ENCODE peak calls at places on chromosomes 12 and 14, in six cellular contexts. Z is hepatocyte, K is testis, F is neuronal stem cell, Y is left ventricle myocardium inferior, I is upper lobe of right lung. E is an unnamed sample. For H3K27me3, the result is how much of the 10 kb centered on the place peaks cover.

GRCh38 chr14:74838141-74838540 is 37.8 kb downstream of the PROX2 start:
- DNase-seq in Z (no peak), K (no peak), F (no peak), Y (no peak), I (no peak), E (peak)

GRCh38 chr12:94175763-94176660 is 27.6 kb downstream of the PLXNC1 start:
- DNase-seq in Z (no peak), K (no peak), F (no peak), Y (no peak), I (no peak), E (no peak)

GRCh38 chr14:61533513-61534255 is 161.6 kb upstream of the HIF1A start:
- DNase-seq in Z (no peak), K (no peak), F (no peak), Y (no peak), I (no peak), E (no peak)

GRCh38 chr12:93125126-93125525 is 196.0 kb upstream of the EEA1 start:
- DNase-seq in Z (no peak), K (no peak), F (no peak), Y (no peak), I (no peak), E (no peak)

GRCh38 chr12:102966200-102966941 is 8.9 kb downstream of the ASCL1 start:
- DNase-seq in Z (no peak), K (no peak), F (no peak), Y (no peak), I (no peak), E (no peak)

GRCh38 chr14:106327234-106327633 is 800.9 kb downstream of the TMEM121 start:
- DNase-seq in Z (no peak), K (no peak), F (no peak), Y (no peak), I (no peak), E (no peak)

GRCh38 chr14:35932659-35933159 is 106.6 kb downstream of the BRMS1L start:
- DNase-seq in Z (no peak), K (no peak), F (no peak), Y (no peak), I (no peak), E (peak)

GRCh38 chr14:96626916-96627315 is 124.7 kb downstream of the PAPOLA start:
- DNase-seq in Z (no peak), K (peak), F (no peak), Y (no peak), I (no peak), E (no peak)

GRCh38 chr14:99035712-99036593 is 236.0 kb downstream of the BCL11B start:
- DNase-seq in Z (peak), K (peak), F (peak), Y (peak), I (peak), E (no peak)

GRCh38 chr14:85688024-85688423 is 158.1 kb downstream of the FLRT2 start:
- DNase-seq in Z (peak), K (no peak), F (no peak), Y (no peak), I (no peak), E (no peak)

GRCh38 chr12:27333311-27334009 is 824 bp downstream of the BMAL2 start:
- DNase-seq in Z (peak), K (peak), F (peak), Y (peak), I (peak), E (peak)

GRCh38 chr14:104226421-104227385 is 88.3 kb downstream of the KIF26A start:
- DNase-seq in Z (no peak), K (no peak), F (no peak), Y (no peak), I (peak), E (peak)

GRCh38 chr12:1573960-1574862 is 20.2 kb downstream of the FBXL14 start:
- DNase-seq in Z (peak), K (no peak), F (no peak), Y (no peak), I (no peak), E (no peak)

GRCh38 chr14:53217283-53217994 is 64.3 kb upstream of the DDHD1 start:
- DNase-seq in Z (peak), K (peak), F (peak), Y (peak), I (peak), E (peak)

GRCh38 chr14:53432378-53432802 is 279.3 kb upstream of the DDHD1 start:
- DNase-seq in Z (peak), K (no peak), F (peak), Y (no peak), I (no peak), E (no peak)

GRCh38 chr14:105945891-105946290 is 419.5 kb downstream of the TMEM121 start:
- DNase-seq in Z (no peak), K (no peak), F (no peak), Y (no peak), I (no peak), E (no peak)

GRCh38 chr14:52977798-52978197 is 26.9 kb upstream of the FERMT2 start:
- DNase-seq in Z (no peak), K (no peak), F (no peak), Y (no peak), I (no peak), E (no peak)

GRCh38 chr12:109723311-109723791 is 9.7 kb downstream of the FAM222A start:
- DNase-seq in Z (no peak), K (peak), F (no peak), Y (peak), I (no peak), E (no peak)

GRCh38 chr12:121711925-121712461 is 559 bp upstream of the TMEM120B start:
- DNase-seq in Z (peak), K (peak), F (no peak), Y (peak), I (no peak), E (no peak)

GRCh38 chr12:96047621-96048211 is 12.3 kb upstream of the LTA4H start:
- DNase-seq in Z (peak), K (no peak), F (no peak), Y (no peak), I (peak), E (no peak)

GRCh38 chr12:96048392-96048969 is 13.1 kb upstream of the LTA4H start:
- DNase-seq in Z (no peak), K (no peak), F (no peak), Y (no peak), I (no peak), E (no peak)

GRCh38 chr12:96045566-96045965 is 10.2 kb upstream of the LTA4H start:
- DNase-seq in Z (no peak), K (peak), F (no peak), Y (no peak), I (peak), E (peak)

GRCh38 chr12:96046543-96047137 is 11.3 kb upstream of the LTA4H start:
- DNase-seq in Z (no peak), K (no peak), F (no peak), Y (no peak), I (no peak), E (peak)

DNA sequence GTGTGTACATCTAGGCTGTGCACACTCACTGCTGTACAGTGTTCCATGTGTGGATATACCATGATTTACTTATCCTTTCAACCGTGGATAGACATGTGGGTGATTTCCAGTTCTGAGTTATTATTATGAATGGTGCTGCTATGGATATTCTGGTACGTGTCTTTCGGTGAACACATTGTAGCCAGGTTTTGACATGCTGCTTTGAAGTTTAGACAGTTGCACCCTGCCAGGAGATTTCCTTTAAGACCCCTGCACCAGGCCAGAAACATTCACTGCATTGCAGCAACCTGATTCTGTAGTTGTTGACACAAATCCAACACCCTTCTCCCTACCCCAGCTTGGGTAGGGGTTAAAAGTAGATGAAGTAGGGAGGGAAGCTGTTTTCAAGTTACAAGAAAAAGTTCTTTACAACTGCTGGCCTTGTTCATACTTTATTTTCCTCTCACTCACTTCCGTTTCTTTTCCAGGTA is 11.8 kb upstream of the LTA4H start:
- DNase-seq in Z (no peak), K (no peak), F (no peak), Y (no peak), I (no peak), E (no peak)
- H3K27ac ChIP-seq in Z (peak), K (no peak), F (no peak), Y (no peak), I (peak), E (peak)

DNA sequence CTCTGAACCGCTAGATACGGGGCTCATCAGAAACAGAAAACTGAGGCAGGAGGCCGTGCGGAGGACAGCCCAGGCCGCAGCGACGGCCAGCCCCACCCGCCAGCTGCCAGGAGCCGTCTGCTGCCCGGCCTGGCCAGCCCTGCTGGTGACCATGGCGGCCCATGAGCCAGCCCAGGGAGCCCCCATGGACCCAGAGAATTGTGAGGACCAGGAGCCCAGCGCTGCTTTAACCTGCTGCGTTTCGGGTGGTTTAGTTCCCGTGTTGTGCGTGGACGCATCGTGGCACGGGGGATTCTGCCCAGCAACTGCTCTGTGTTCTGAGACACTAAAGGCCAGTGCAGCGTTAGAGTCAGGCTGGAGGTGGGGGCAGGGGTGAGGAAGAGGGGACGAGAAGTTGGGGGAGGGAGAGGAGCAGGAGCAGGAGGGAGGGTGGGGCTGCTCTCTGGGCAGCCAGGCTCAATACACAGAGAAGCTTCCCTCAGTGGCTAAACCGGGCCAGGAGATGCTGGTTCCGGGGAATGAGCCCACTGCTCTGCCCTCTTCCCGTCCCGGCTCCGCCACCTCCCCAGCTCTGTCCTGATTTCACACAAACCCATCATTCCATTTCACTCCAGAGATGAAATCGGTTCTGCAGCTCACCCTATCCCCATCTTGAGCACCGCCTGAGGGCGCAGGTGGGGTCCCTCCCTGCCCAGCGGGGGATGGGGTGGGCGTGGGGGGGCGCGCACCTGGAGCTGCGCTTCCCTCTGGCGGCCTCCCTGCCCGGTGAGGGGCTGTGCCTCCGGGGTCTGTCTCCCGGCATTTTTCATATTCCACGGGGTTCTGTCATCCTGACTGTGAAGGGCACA is 44.4 kb downstream of the NOC4L start:
- DNase-seq in Z (no peak), K (no peak), F (no peak), Y (no peak), I (no peak), E (no peak)
- H3K27me3 ChIP-seq in Z (under half), K (under half), F (under half), Y (half or more), I (under half), E (under half)

GRCh38 chr14:22886500-22887259 is 3.7 kb downstream of the REM2 start:
- DNase-seq in Z (peak), K (peak), F (peak), Y (peak), I (peak), E (peak)

GRCh38 chr14:22884721-22885523 is 1.9 kb downstream of the REM2 start:
- DNase-seq in Z (peak), K (no peak), F (no peak), Y (no peak), I (no peak), E (no peak)

GRCh38 chr14:22887990-22888378 is 5.0 kb downstream of the REM2 start:
- DNase-seq in Z (no peak), K (no peak), F (no peak), Y (no peak), I (no peak), E (peak)

GRCh38 chr14:22887260-22887989 is 4.4 kb downstream of the REM2 start:
- DNase-seq in Z (peak), K (peak), F (peak), Y (no peak), I (no peak), E (peak)

GRCh38 chr14:22885975-22886374 is 3.0 kb downstream of the REM2 start:
- DNase-seq in Z (no peak), K (no peak), F (no peak), Y (no peak), I (no peak), E (no peak)
- H3K4me3 ChIP-seq in Z (no peak), K (peak), F (no peak), Y (peak), I (peak), E (peak)

DNA sequence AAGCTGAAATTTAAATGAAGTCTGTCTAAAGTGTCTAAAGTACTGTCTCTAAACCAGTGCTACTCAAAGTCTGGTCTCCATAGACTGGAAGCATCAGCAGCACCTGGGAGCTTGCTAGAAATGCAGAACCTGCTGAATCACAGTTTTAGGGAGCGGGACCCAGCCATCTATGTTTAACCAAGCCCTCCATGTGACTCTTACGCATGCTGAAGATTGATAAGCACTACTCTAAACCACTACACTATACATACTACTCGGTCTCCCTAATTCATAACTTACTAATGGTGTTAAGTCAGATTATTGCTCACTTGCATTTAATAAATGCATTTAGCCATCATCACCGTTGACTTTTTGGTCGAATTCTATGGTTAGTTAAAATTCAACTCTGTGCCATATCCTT is 88.8 kb downstream of the SLC25A21 start:
- DNase-seq in Z (no peak), K (no peak), F (no peak), Y (no peak), I (no peak), E (no peak)
- H3K27ac ChIP-seq in Z (no peak), K (no peak), F (no peak), Y (peak), I (no peak), E (no peak)

DNA sequence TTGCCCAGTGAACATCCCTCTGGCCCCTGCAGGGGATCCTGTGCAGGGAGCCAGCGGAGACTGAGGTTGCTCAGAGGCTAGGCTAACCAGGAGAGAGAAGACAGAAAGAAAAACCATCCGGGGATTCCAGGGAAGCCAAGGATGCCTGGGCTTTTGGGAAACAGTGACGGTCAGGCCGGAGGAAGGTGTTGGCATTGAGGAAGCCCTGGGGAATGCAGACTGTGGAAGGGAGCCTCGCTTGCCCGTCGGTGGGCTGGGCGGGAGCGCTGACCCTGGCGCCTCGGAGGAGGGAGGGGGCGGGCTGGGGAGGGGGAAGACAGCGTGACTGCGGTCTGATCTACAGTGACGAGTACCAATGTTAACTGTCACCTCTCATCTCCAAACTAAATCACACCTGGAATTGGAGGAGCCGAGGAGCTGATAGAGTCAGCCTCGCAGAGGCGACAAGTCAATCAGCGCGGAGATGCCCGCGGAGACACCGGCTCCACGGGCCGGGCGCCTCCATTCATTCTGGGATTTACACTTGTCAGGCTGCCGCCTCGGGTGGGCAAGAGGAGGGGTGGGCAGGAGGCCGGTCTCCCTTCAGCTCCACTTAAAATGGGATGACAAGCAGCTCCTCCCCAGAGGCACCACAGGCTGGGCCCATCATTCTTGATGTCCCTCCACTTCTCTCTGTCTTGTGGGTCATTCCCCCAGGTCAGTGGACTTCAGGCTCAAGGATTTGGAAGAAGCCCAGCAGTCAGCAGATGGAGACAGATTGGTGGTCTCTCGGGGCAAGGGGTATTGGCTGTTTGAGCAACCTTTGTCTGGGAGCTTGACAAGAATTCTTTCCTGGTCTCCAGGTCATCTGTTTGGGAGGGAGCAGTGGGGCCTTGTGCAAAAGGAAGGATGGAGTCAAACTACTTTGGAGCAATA is 20.4 kb upstream of the GPATCH2L start:
- DNase-seq in Z (no peak), K (no peak), F (no peak), Y (no peak), I (no peak), E (no peak)
- H3K27me3 ChIP-seq in Z (half or more), K (under half), F (under half), Y (half or more), I (half or more), E (under half)

DNA sequence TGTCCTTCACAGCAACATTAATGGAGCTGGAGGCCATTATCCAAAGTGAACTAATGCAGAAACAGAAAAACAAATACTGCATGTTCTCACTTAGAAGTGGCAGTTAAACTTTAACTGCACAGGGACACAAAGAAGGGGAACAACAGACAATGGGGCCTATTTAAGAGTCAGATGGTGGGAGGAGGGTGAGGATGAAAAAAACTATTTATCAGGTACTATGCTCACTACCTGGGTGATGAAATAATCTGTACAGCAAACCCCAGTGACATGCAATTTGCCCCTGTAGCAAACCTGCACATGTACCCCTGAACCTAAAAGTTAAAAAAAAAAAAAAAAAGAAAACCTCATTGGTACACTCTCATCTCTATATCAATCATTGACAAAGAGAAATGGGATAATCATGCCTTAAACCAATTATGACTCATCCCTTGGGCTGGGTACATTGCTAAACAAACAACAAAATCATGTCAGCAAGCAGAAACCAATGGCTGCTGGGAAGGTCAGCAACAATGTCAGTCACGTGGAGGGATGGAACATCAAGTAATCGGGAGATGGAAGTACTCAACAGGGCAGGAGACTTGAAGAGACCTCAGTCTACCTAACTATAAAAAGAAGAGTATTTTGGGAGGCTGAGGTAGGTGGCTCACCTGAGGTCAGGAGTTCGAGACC is 479.2 kb downstream of the RMST start:
- DNase-seq in Z (peak), K (no peak), F (no peak), Y (no peak), I (no peak), E (no peak)
- H3K4me3 ChIP-seq in Z (no peak), K (no peak), F (no peak), Y (no peak), I (no peak), E (no peak)

GRCh38 chr14:69775012-69775411 is 8.1 kb downstream of the SRSF5 start:
- DNase-seq in Z (no peak), K (no peak), F (no peak), Y (no peak), I (no peak), E (no peak)

GRCh38 chr14:69780952-69781351 is 14.0 kb downstream of the SRSF5 start:
- DNase-seq in Z (no peak), K (no peak), F (no peak), Y (no peak), I (no peak), E (no peak)

GRCh38 chr14:69776875-69777453 is 10.0 kb downstream of the SRSF5 start:
- DNase-seq in Z (no peak), K (no peak), F (no peak), Y (no peak), I (no peak), E (no peak)

GRCh38 chr14:69780092-69780491 is 13.2 kb downstream of the SRSF5 start:
- DNase-seq in Z (no peak), K (no peak), F (no peak), Y (no peak), I (no peak), E (no peak)

DNA sequence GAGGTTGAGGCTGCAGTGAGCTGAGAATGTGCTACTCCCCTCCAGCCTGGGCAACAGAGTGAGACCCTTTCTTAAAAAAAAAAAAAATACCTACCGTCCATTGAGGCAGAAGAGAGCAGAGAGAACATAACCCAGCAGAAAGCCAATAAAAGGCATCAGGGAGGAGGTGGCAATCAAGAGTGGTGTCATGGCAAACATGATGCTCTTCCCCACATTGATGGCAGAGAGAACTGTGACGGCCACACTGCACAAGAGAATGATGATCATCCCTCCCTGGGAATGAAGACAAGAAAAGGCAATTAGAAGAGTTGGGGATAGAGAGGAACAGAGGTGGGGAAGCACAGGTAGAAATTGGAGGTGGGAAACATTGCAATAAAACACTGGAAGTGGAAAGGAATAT is 12.1 kb downstream of the SRSF5 start:
- DNase-seq in Z (no peak), K (no peak), F (no peak), Y (no peak), I (no peak), E (no peak)
- H3K27ac ChIP-seq in Z (no peak), K (no peak), F (no peak), Y (no peak), I (no peak), E (no peak)

E was measured in CD4-positive, CD25-positive, alpha-beta regulatory T cell.